ENCODE peak calls at places on chromosomes 2 and 18, in four cellular contexts. One of them, this sample, is unnamed.

GRCh38 chr2:5698171-5698570 is 6.0 kb downstream of the SOX11 start:
- DNase-seq in WTC11: no peak
- DNase-seq in K562: no peak
- DNase-seq in GM12878: no peak
- DNase-seq in this sample: no peak

GRCh38 chr2:29528891-29529520 is 392.4 kb downstream of the ALK start:
- DNase-seq in GM12878: no peak
- DNase-seq in WTC11: no peak
- DNase-seq in K562: no peak
- DNase-seq in this sample: no peak

GRCh38 chr2:32355976-32356734 is 668 bp upstream of the BIRC6 start:
- DNase-seq in K562: no peak
- DNase-seq in WTC11: no peak
- DNase-seq in GM12878: no peak
- DNase-seq in this sample: no peak

GRCh38 chr2:2121887-2122286 is 209.2 kb downstream of the MYT1L start:
- DNase-seq in GM12878: no peak
- DNase-seq in WTC11: no peak
- DNase-seq in K562: no peak
- DNase-seq in this sample: no peak

GRCh38 chr18:75210274-75211001 is at the start of gene TSHZ1:
- DNase-seq in WTC11: no peak
- DNase-seq in K562: peak; percentile 63
- DNase-seq in GM12878: peak; percentile 59
- DNase-seq in this sample: peak; percentile 85

GRCh38 chr2:102620367-102620766 is 1.0 kb downstream of the SLC9A2 start:
- DNase-seq in K562: no peak
- DNase-seq in GM12878: no peak
- DNase-seq in WTC11: peak; percentile 15
- DNase-seq in this sample: no peak

GRCh38 chr2:46179037-46179621 is 118.1 kb upstream of the EPAS1 start:
- DNase-seq in K562: peak; percentile 34
- DNase-seq in WTC11: no peak
- DNase-seq in GM12878: peak; percentile 33
- DNase-seq in this sample: no peak

GRCh38 chr2:29583104-29583503 is 338.3 kb downstream of the ALK start:
- DNase-seq in WTC11: no peak
- DNase-seq in K562: no peak
- DNase-seq in GM12878: peak; percentile 47
- DNase-seq in this sample: no peak

GRCh38 chr18:35827275-35827929 is 145.1 kb upstream of the RMP24 start:
- DNase-seq in WTC11: no peak
- DNase-seq in GM12878: no peak
- DNase-seq in K562: peak; percentile 17
- DNase-seq in this sample: no peak

GRCh38 chr2:46716806-46717732 is 198.5 kb downstream of the MCFD2 start:
- DNase-seq in K562: no peak
- DNase-seq in GM12878: no peak
- DNase-seq in WTC11: no peak
- DNase-seq in this sample: no peak

GRCh38 chr2:201208563-201209252 is 25.8 kb downstream of the CASP10 start:
- DNase-seq in WTC11: no peak
- DNase-seq in K562: no peak
- DNase-seq in GM12878: peak; percentile 70
- DNase-seq in this sample: no peak

GRCh38 chr2:30931841-30932407 is 124.7 kb upstream of the CAPN13 start:
- DNase-seq in K562: peak; percentile 59
- DNase-seq in WTC11: no peak
- DNase-seq in GM12878: no peak
- DNase-seq in this sample: no peak

GRCh38 chr2:163266772-163267171 is 428.2 kb upstream of the KCNH7 start:
- DNase-seq in WTC11: no peak
- DNase-seq in GM12878: no peak
- DNase-seq in K562: no peak
- DNase-seq in this sample: no peak

GRCh38 chr2:8851811-8852560 is 14.6 kb upstream of the KIDINS220 start:
- DNase-seq in K562: peak; percentile 80
- DNase-seq in WTC11: peak; percentile 17
- DNase-seq in GM12878: no peak
- DNase-seq in this sample: no peak

GRCh38 chr2:223549215-223549614 is 52.9 kb downstream of the SCG2 start:
- DNase-seq in GM12878: no peak
- DNase-seq in K562: no peak
- DNase-seq in WTC11: no peak
- DNase-seq in this sample: peak; percentile 24

GRCh38 chr2:63038034-63038433 is 12.6 kb upstream of the OTX1 start:
- DNase-seq in GM12878: no peak
- DNase-seq in K562: no peak
- DNase-seq in WTC11: no peak
- DNase-seq in this sample: no peak

GRCh38 chr2:43226955-43227829 is 786 bp upstream of the ZFP36L2 start:
- DNase-seq in K562: peak; percentile 89
- DNase-seq in WTC11: peak; percentile 81
- DNase-seq in GM12878: no peak
- DNase-seq in this sample: peak; percentile 93

GRCh38 chr2:149473538-149473937 is 114.0 kb downstream of the MMADHC start:
- DNase-seq in K562: no peak
- DNase-seq in GM12878: no peak
- DNase-seq in WTC11: no peak
- DNase-seq in this sample: no peak

GRCh38 chr18:44548291-44549221 is 132.1 kb upstream of the SETBP1 start:
- DNase-seq in WTC11: no peak
- DNase-seq in GM12878: no peak
- DNase-seq in K562: no peak
- DNase-seq in this sample: no peak

GRCh38 chr2:195498839-195499490 is 158.1 kb upstream of the SLC39A10 start:
- DNase-seq in K562: no peak
- DNase-seq in WTC11: no peak
- DNase-seq in GM12878: no peak
- DNase-seq in this sample: no peak

GRCh38 chr2:232770207-232770606 is 6.2 kb downstream of the KCNJ13 start:
- DNase-seq in GM12878: no peak
- DNase-seq in K562: no peak
- DNase-seq in WTC11: no peak
- DNase-seq in this sample: no peak

GRCh38 chr2:218861645-218862318 is 2.2 kb downstream of the WNT6 start:
- DNase-seq in K562: no peak
- DNase-seq in GM12878: no peak
- DNase-seq in WTC11: no peak
- DNase-seq in this sample: no peak

GRCh38 chr2:61670591-61671503 is 132.7 kb upstream of the XPO1 start:
- DNase-seq in K562: no peak
- DNase-seq in WTC11: no peak
- DNase-seq in GM12878: peak; percentile 46
- DNase-seq in this sample: no peak

GRCh38 chr2:226891780-226892590 is 56.1 kb downstream of the RHBDD1 start:
- DNase-seq in GM12878: no peak
- DNase-seq in K562: no peak
- DNase-seq in WTC11: no peak
- DNase-seq in this sample: no peak

GRCh38 chr2:187174582-187174981 is 273.5 kb downstream of the CALCRL start:
- DNase-seq in WTC11: no peak
- DNase-seq in K562: peak; percentile 51
- DNase-seq in GM12878: no peak
- DNase-seq in this sample: peak; percentile 17

GRCh38 chr18:31042391-31043181 is at the start of gene DSC3:
- DNase-seq in K562: no peak
- DNase-seq in WTC11: peak; percentile 71
- DNase-seq in GM12878: no peak
- DNase-seq in this sample: no peak

GRCh38 chr2:237696471-237696870 is 69.1 kb downstream of the LRRFIP1 start:
- DNase-seq in WTC11: no peak
- DNase-seq in K562: no peak
- DNase-seq in GM12878: no peak
- DNase-seq in this sample: no peak

GRCh38 chr2:191316246-191316645 is 71.0 kb downstream of the MYO1B start:
- DNase-seq in GM12878: no peak
- DNase-seq in K562: no peak
- DNase-seq in WTC11: no peak
- DNase-seq in this sample: no peak

GRCh38 chr2:190980630-190981214 is 33.2 kb downstream of the STAT1 start:
- DNase-seq in GM12878: no peak
- DNase-seq in WTC11: no peak
- DNase-seq in K562: no peak
- DNase-seq in this sample: no peak

GRCh38 chr2:43524180-43524965 is 71.5 kb downstream of the THADA start:
- DNase-seq in WTC11: no peak
- DNase-seq in K562: no peak
- DNase-seq in GM12878: no peak
- DNase-seq in this sample: no peak

DNA sequence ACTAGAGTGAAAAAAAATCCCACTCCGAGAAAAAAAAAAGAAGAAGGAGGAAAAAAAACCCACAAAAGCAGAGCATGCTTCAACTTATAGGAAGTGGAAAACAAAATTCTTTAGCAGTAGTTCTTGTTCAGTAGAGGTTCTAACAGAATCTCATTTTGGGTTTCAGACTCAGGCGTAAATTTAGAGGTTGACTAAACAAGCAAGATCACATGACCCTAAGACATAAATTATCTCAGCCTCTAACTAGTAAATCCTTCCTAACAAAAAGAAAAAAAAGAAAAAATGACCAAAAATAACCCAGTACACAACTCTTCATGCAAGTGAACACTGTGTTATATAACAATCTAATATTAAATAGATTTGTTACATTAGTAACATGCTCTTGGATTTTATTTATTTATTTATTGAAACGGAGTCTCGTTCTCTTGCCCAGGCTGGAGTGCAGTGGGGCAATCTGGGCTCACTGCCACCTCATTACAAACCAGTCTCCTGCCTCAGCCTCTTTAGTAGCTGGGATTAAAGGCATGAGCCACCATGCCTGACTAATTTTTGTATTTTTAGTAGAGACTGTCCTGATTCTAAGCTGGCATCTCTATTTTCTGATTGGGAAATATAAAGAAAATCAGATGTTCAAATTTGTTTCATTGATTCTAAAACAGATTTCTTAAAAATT is 35.4 kb downstream of the PPP4R3B start:
- DNase-seq in GM12878: no peak
- DNase-seq in WTC11: no peak
- DNase-seq in K562: no peak
- DNase-seq in this sample: no peak
- TF ChIP-seq CREM in GM12878: no peak
- TF ChIP-seq CREM in WTC11: no peak
- TF ChIP-seq CREM in K562: no peak
- TF ChIP-seq CREM in this sample: no peak

DNA sequence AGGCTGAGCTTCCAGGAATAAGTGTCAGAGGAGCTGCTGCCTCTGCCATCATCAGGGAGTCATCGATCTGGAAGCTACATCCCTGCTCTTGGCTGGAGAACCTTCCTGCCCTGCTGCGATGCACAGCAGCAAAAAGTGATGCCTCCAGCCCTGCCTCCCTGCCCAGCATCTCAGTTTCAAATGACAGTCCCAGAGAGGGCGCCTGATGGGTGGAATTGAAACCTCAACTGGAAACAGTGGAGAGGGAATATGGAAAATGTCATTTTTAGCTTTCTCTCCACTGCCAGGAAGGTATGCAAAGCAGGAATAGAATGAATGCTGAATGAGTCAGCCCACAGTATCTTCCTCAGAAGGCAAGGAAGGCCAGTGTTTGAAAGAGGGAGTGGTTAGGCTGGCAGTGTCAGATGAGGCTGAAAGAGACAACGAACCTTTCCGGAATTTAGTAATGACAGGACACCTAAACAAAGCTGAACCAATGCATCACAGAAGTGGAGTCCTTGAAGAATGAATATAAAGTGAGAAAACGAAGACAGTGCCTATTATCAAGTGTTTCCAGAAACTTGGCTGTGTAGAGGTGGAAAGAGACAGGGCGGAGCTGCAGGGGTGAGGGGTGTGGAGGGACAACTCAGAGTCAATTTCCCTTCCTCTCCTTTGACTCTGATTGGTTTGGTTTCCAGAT is 153.9 kb upstream of the NDUFV2 start:
- DNase-seq in K562: peak; percentile 48
- DNase-seq in WTC11: no peak
- DNase-seq in GM12878: no peak
- DNase-seq in this sample: no peak
- TF ChIP-seq CREM in K562: no peak
- TF ChIP-seq CREM in WTC11: no peak
- TF ChIP-seq CREM in GM12878: no peak
- TF ChIP-seq CREM in this sample: no peak

GRCh38 chr18:49359732-49360444 is 100.6 kb downstream of the DYM start:
- DNase-seq in WTC11: no peak
- DNase-seq in K562: no peak
- DNase-seq in GM12878: peak; percentile 27
- DNase-seq in this sample: no peak

GRCh38 chr18:49355028-49355427 is 105.4 kb downstream of the DYM start:
- DNase-seq in WTC11: no peak
- DNase-seq in K562: no peak
- DNase-seq in GM12878: no peak
- DNase-seq in this sample: no peak

GRCh38 chr18:49362431-49362830 is 98.0 kb downstream of the DYM start:
- DNase-seq in WTC11: no peak
- DNase-seq in GM12878: no peak
- DNase-seq in K562: no peak
- DNase-seq in this sample: no peak

GRCh38 chr18:49364821-49365220 is 95.6 kb downstream of the DYM start:
- DNase-seq in WTC11: no peak
- DNase-seq in GM12878: no peak
- DNase-seq in K562: no peak
- DNase-seq in this sample: no peak

DNA sequence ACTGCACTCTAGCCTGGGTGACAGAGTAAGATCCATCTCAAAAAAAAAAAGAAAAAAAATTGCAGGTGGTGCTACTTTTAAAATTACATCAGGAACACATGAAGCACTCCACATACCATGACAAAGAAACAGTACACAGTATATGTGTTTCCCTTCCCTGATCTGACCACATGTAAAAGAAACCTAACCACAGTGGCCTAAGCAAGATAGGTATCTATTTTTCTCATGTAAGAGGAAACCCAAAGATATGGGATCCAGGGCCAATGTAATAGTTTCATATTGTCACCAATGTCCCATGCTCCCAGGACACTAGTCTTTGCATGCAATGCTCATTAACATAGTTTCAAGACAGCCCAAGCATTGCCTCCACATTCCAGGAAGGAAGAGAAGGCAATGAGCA is 99.9 kb downstream of the DYM start:
- DNase-seq in WTC11: no peak
- DNase-seq in K562: no peak
- DNase-seq in GM12878: peak; percentile 12
- DNase-seq in this sample: no peak
- TF ChIP-seq CREM in WTC11: no peak
- TF ChIP-seq CREM in K562: no peak
- TF ChIP-seq CREM in GM12878: no peak
- TF ChIP-seq CREM in this sample: no peak

DNA sequence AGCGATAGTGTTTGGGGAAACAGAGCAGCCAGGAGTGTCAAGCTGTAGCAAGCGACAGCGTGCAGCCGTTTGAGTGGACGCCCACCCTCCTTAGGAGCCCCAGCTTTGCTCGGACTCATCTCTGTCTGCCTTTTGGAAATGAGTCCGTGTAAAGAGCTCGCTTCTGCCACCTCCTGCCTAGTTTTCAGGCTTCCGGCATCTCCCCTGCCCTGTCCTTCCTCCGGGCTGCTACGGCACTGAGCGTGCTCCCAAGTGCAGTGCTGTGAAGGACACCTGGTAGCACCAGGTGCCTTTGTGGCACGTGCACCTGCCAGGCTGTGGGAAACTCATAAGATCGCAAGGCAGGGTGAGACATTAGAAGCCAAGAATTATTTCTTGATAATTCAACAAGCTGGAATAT is 117.1 kb downstream of the RNF144A start:
- DNase-seq in K562: no peak
- DNase-seq in WTC11: peak; percentile 41
- DNase-seq in GM12878: no peak
- DNase-seq in this sample: peak; percentile 13
- TF ChIP-seq CREM in K562: no peak
- TF ChIP-seq CREM in WTC11: no peak
- TF ChIP-seq CREM in GM12878: no peak
- TF ChIP-seq CREM in this sample: no peak